ENCODE peak calls at places on chromosomes 7 and 10, in four cellular contexts. O is Peyer's patch, Z is fibroblast of lung, H is GM23248. V is an unnamed sample. For H3K4me1, the result is how much of the 10 kb centered on the place peaks cover.

GRCh38 chr10:103627111-103627892 is 133.8 kb downstream of the NEURL1 start:
- DNase-seq in Z (no peak), O (no peak), H (no peak), V (no peak)

GRCh38 chr7:112575864-112576263 is 95.1 kb downstream of the LSMEM1 start:
- DNase-seq in H (no peak), Z (no peak), O (no peak), V (no peak)

GRCh38 chr7:32680259-32681173 is 185.2 kb downstream of the AVL9 start:
- DNase-seq in H (peak), O (no peak), Z (peak), V (no peak)

GRCh38 chr7:30164567-30164966 is 29.8 kb downstream of the MTURN start:
- DNase-seq in Z (peak), H (peak), O (no peak), V (peak)

GRCh38 chr10:70540089-70540788 is 61.7 kb downstream of the PALD1 start:
- DNase-seq in H (peak), O (no peak), Z (peak), V (peak)

GRCh38 chr7:47008461-47008860 is 573.5 kb downstream of the TNS3 start:
- DNase-seq in Z (peak), O (no peak), H (peak), V (no peak)

GRCh38 chr10:88810196-88810961 is 7.8 kb downstream of the LIPM start:
- DNase-seq in O (no peak), Z (peak), H (peak), V (peak)

GRCh38 chr7:26061340-26062239 is 90.4 kb upstream of the NFE2L3 start:
- DNase-seq in H (peak), O (peak), Z (peak), V (peak)

GRCh38 chr7:127648986-127649385 is 3.0 kb upstream of the SND1 start:
- DNase-seq in Z (no peak), H (no peak), O (no peak), V (no peak)

GRCh38 chr7:130887182-130888016 is 153.4 kb upstream of the KLF14 start:
- DNase-seq in O (no peak), Z (peak), H (peak), V (no peak)

GRCh38 chr10:123797813-123798212 is 93.8 kb downstream of the CPXM2 start:
- DNase-seq in Z (no peak), O (no peak), H (no peak), V (no peak)

GRCh38 chr10:117271427-117271826 is 30.5 kb downstream of the SLC18A2 start:
- DNase-seq in H (peak), Z (peak), O (no peak), V (no peak)

GRCh38 chr7:150999497-151000225 is 8.8 kb downstream of the NOS3 start:
- DNase-seq in H (no peak), Z (no peak), O (no peak), V (no peak)

GRCh38 chr10:2627969-2628368 is 439.4 kb upstream of the PFKP start:
- DNase-seq in Z (no peak), O (no peak), H (no peak), V (no peak)

GRCh38 chr10:50946991-50947781 is 61.8 kb upstream of the A1CF start:
- DNase-seq in Z (peak), H (peak), O (no peak), V (no peak)

GRCh38 chr10:99630439-99630838 is 10.2 kb upstream of the SLC25A28 start:
- DNase-seq in H (peak), Z (peak), O (no peak), V (peak)

GRCh38 chr10:78028438-78029293 is 649 bp downstream of the POLR3A start:
- DNase-seq in H (peak), Z (peak), O (peak), V (no peak)

GRCh38 chr7:6656413-6656812 is 19.3 kb downstream of the ZNF316 start:
- DNase-seq in Z (no peak), H (no peak), O (no peak), V (no peak)

GRCh38 chr7:97871659-97872024 is 566 bp downstream of the ASNS start:
- DNase-seq in H (no peak), O (no peak), Z (no peak), V (peak)

GRCh38 chr7:100171087-100171681 is 2.8 kb upstream of the GAL3ST4 start:
- DNase-seq in H (peak), Z (no peak), O (peak), V (no peak)

GRCh38 chr10:16992611-16993119 is 136.9 kb downstream of the CUBN start:
- DNase-seq in Z (peak), H (peak), O (no peak), V (no peak)

GRCh38 chr10:15627617-15628196 is 92.0 kb downstream of the ITGA8 start:
- DNase-seq in H (peak), Z (peak), O (no peak), V (no peak)
- H3K4me1 ChIP-seq in H (under half), Z (under half), O (under half), V (under half)

DNA sequence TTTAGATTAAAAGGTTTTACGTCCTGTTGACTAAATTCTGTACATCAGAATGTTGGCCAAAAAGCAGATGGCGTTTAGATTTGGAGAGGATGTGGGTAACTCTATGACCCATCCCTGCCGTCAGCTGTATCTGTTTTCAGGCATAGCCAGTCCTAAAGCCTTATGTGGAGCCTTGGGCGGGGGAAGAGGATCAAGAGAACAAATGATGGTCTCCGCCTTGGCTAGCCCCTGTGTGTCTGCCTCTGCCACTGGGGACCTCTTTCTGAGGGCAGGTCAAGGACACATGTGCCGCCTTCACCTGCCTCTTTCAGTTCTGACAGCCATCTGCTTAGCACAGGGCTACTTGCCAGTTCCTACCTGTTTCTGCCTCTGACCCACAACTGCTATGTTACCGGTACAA is 24.1 kb downstream of the PDSS1 start:
- DNase-seq in H (no peak), O (no peak), Z (no peak), V (no peak)
- H3K4me1 ChIP-seq in H (under half), O (under half), Z (under half), V (under half)

GRCh38 chr10:33302188-33302829 is 32.2 kb downstream of the NRP1 start:
- DNase-seq in H (no peak), O (no peak), Z (no peak), V (no peak)

GRCh38 chr10:33303988-33304387 is 30.5 kb downstream of the NRP1 start:
- DNase-seq in O (no peak), Z (no peak), H (no peak), V (no peak)

GRCh38 chr10:33306756-33307519 is 27.5 kb downstream of the NRP1 start:
- DNase-seq in Z (peak), O (no peak), H (peak), V (no peak)

GRCh38 chr10:33306126-33306525 is 28.3 kb downstream of the NRP1 start:
- DNase-seq in H (no peak), O (no peak), Z (peak), V (peak)

DNA sequence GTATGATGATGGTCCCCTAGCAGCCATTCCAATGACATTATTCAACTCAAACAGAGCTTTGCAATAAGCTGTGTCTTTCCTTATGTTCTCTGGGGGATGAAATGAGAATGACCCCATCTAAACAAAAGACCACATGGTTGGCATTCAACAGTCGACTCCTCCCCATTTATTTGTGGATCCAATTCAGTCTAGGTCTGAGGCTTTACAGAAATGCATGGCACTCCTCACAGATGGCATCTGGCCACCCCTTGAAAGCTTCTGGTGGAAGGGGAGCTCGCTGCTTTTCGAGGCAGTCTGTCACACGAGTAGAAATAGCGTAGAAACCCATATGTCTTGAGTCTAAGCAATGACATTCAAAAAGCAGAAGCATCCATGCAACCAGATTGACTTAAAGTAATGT is 29.9 kb downstream of the NRP1 start:
- DNase-seq in H (peak), O (no peak), Z (no peak), V (no peak)
- H3K4me1 ChIP-seq in H (under half), O (under half), Z (under half), V (under half)

GRCh38 chr10:59905735-59906416 is 480 bp downstream of the CCDC6 start:
- DNase-seq in H (no peak), Z (no peak), O (no peak), V (no peak)
- H3K4me1 ChIP-seq in H (under half), Z (under half), O (under half), V (under half)

DNA sequence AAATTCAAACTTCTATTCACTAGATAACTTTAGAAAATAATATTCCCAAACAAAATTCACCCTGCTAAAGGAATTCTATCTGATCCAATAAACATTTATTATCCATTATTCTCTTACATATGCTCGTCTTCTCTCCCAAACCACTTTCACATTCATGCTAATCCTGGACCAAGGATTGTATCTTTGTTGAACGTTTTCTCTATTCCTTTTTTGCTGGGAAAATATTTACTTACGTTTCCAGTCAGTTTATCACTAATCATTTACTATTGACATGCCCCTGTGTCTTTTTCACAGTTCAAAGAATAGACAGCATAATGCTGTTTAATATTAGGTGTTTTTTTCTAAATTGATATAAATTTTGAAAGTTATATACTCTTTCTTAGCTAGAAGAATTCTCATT is 3.2 kb downstream of the TEX47 start:
- DNase-seq in H (no peak), Z (no peak), O (no peak), V (no peak)
- H3K4me1 ChIP-seq in H (under half), Z (under half), O (under half), V (under half)